ENCODE peak calls at places on chromosomes 11 and 22, in seven cellular contexts. H is MV-4-11, J is iris pigment epithelial cell, Y is BE2C, D is activated T-cell treated with anti-CD3 and anti-CD28 coated beads for 1 hour, A is psoas muscle, M is memory B cell. C is an unnamed sample.

GRCh38 chr22:34975721-34976120 is 90.2 kb upstream of the ISX start:
- DNase-seq in H (no peak), J (no peak), Y (no peak), D (no peak), A (no peak), M (no peak), C (no peak)

GRCh38 chr11:123202155-123202714 is 7.2 kb upstream of the CLMP start:
- DNase-seq in H (no peak), J (peak), Y (no peak), D (no peak), A (no peak), M (no peak), C (peak)

GRCh38 chr11:100942016-100942415 is 187.6 kb downstream of the PGR start:
- DNase-seq in H (no peak), J (peak), Y (peak), D (no peak), A (no peak), M (no peak), C (peak)

GRCh38 chr11:119975561-119976152 is 162.3 kb downstream of the TRIM29 start:
- DNase-seq in H (no peak), J (no peak), Y (peak), D (no peak), A (peak), M (no peak), C (peak)

GRCh38 chr22:17257091-17257490 is 37.9 kb upstream of the ADA2 start:
- DNase-seq in H (no peak), J (no peak), Y (no peak), D (no peak), A (no peak), M (no peak), C (no peak)

GRCh38 chr11:20089796-20090653 is 70.2 kb downstream of the DBX1 start:
- DNase-seq in H (no peak), J (peak), Y (no peak), D (no peak), A (no peak), M (no peak), C (no peak)

GRCh38 chr22:38845368-38845740 is 1.5 kb upstream of the NPTXR start:
- DNase-seq in H (no peak), J (no peak), Y (no peak), D (no peak), A (no peak), M (no peak), C (no peak)

GRCh38 chr11:121112498-121113455 is 11.7 kb downstream of the TECTA start:
- DNase-seq in H (peak), J (peak), Y (peak), D (peak), A (peak), M (peak), C (peak)

GRCh38 chr11:102981324-102981910 is 25.9 kb upstream of the MMP13 start:
- DNase-seq in H (no peak), J (peak), Y (no peak), D (no peak), A (no peak), M (no peak), C (no peak)

GRCh38 chr22:48338793-48339705 is 1488.6 kb downstream of the BRD1 start:
- DNase-seq in H (no peak), J (no peak), Y (no peak), D (no peak), A (peak), M (no peak), C (no peak)

C was measured in left ventricle myocardium inferior.